ENCODE peak calls at places on chromosome 1, in ten cellular contexts. P is stimulated activated CD8-positive, alpha-beta memory T cell treated with anti-CD3 and anti-CD28 coated beads, Interleukin-2, amount 100 ng/mL, for 1 hour; B is AML-193; U is skeletal muscle cell; Y is caudate nucleus; Q is G401; R is islet precursor cell; S is SW 1271; D is naive B cell; I is amniotic epithelial cell. N is an unnamed sample.

GRCh38 chr1:66210653-66211052 is 323.3 kb upstream of the SGIP1 start:
- DNase-seq in Q (no peak), I (no peak), Y (no peak), P (no peak), S (no peak), U (no peak), R (no peak), B (no peak), D (no peak), N (no peak)

GRCh38 chr1:28313710-28314510 is 14.9 kb upstream of the MED18 start:
- DNase-seq in Q (no peak), S (peak; percentile 23), R (peak; percentile 96), Y (no peak), U (peak; percentile 39), D (no peak), I (peak; percentile 97), B (no peak), P (no peak), N (peak; percentile 24)

GRCh38 chr1:34918609-34919561 is 10.6 kb downstream of the DLGAP3 start:
- DNase-seq in S (no peak), D (peak; percentile 28), I (peak; percentile 15), Y (no peak), R (peak; percentile 56), Q (no peak), U (no peak), B (no peak), P (no peak), N (no peak)

GRCh38 chr1:98336472-98337118 is 324.9 kb upstream of the SNX7 start:
- DNase-seq in I (no peak), U (no peak), D (no peak), Y (no peak), Q (no peak), B (no peak), P (no peak), S (no peak), R (no peak), N (no peak)

GRCh38 chr1:214548988-214549387 is 2.4 kb downstream of the PTPN14 start:
- DNase-seq in Y (no peak), S (peak; percentile 9), I (no peak), D (no peak), P (no peak), B (no peak), Q (peak; percentile 8), U (no peak), R (no peak), N (no peak)

GRCh38 chr1:225961659-225962439 is 20.8 kb upstream of the LEFTY2 start:
- DNase-seq in I (no peak), Q (no peak), R (peak; percentile 11), P (no peak), D (no peak), B (no peak), U (no peak), Y (no peak), S (no peak), N (no peak)

GRCh38 chr1:38013027-38013588 is 574 bp downstream of the UTP11 start:
- DNase-seq in P (no peak), Q (no peak), U (peak; percentile 85), Y (no peak), S (no peak), D (no peak), I (peak; percentile 98), R (no peak), B (no peak), N (no peak)

GRCh38 chr1:15296602-15297321 is 49.7 kb downstream of the FHAD1 start:
- DNase-seq in Y (no peak), Q (no peak), R (no peak), D (no peak), I (no peak), U (no peak), S (no peak), P (no peak), B (no peak), N (no peak)

GRCh38 chr1:63442141-63442475 is 74.7 kb downstream of the ALG6 start:
- DNase-seq in B (no peak), U (no peak), R (no peak), D (no peak), S (no peak), I (no peak), P (no peak), Y (no peak), Q (no peak), N (no peak)

GRCh38 chr1:152110365-152110859 is 4.8 kb downstream of the TCHH start:
- DNase-seq in R (peak; percentile 79), U (peak; percentile 17), I (peak; percentile 27), Y (no peak), P (no peak), D (no peak), B (no peak), S (peak; percentile 57), Q (peak; percentile 1), N (no peak)

N was measured in AG04450.